ENCODE peak calls at places on chromosomes 16 and 17, in five cellular contexts. M is H1, N is GM12878, X is K562, B is HepG2. F is an unnamed sample.

GRCh38 chr16:70804153-70804728 is 3.3 kb upstream of the VAC14 start:
- DNase-seq in X (no peak), M (no peak), N (no peak), B (no peak), F (no peak)

GRCh38 chr17:29238133-29238850 is 8.4 kb upstream of the CRYBA1 start:
- DNase-seq in X (no peak), M (no peak), N (no peak), B (no peak), F (no peak)

GRCh38 chr17:77089118-77089477 is 51.7 kb upstream of the SEC14L1 start:
- DNase-seq in M (no peak), X (no peak), B (peak), N (no peak), F (no peak)

GRCh38 chr16:3536851-3537250 is 36.0 kb downstream of the CLUAP1 start:
- DNase-seq in M (no peak), X (no peak), B (no peak), N (no peak), F (no peak)

GRCh38 chr17:50879086-50879485 is 12.9 kb upstream of the TOB1 start:
- DNase-seq in X (no peak), N (no peak), B (no peak), M (no peak), F (no peak)

GRCh38 chr17:37702605-37703004 is 42.3 kb downstream of the HNF1B start:
- DNase-seq in B (no peak), M (no peak), X (no peak), N (no peak), F (no peak)

GRCh38 chr16:55892821-55893220 is 17.6 kb upstream of the CES5A start:
- DNase-seq in B (no peak), M (no peak), N (no peak), X (no peak), F (no peak)

GRCh38 chr17:3890082-3890892 is 2.6 kb downstream of the CAMKK1 start:
- DNase-seq in X (no peak), B (no peak), N (no peak), M (no peak), F (no peak)

GRCh38 chr16:77191259-77191969 is 424 bp downstream of the MON1B start:
- DNase-seq in M (no peak), B (no peak), X (peak), N (no peak), F (no peak)

GRCh38 chr17:61000911-61001310 is 323.3 kb downstream of the BCAS3 start:
- DNase-seq in X (peak), N (no peak), M (no peak), B (peak), F (no peak)

GRCh38 chr16:12083625-12084024 is 107.1 kb downstream of the SNX29 start:
- DNase-seq in M (no peak), N (no peak), B (no peak), X (no peak), F (no peak)

GRCh38 chr17:71677444-71677843 is 443.4 kb upstream of the SOX9 start:
- DNase-seq in X (no peak), N (no peak), B (no peak), M (no peak), F (no peak)

GRCh38 chr17:8121531-8122390 is 2.1 kb downstream of the HES7 start:
- DNase-seq in B (no peak), X (peak), M (no peak), N (no peak), F (peak)

GRCh38 chr16:64864232-64864803 is 257.5 kb downstream of the CDH11 start:
- DNase-seq in B (no peak), M (no peak), N (no peak), X (no peak), F (no peak)

GRCh38 chr16:6605490-6605889 is 727.2 kb upstream of the RBFOX1 start:
- DNase-seq in N (no peak), M (no peak), B (no peak), X (no peak), F (no peak)

GRCh38 chr17:33595783-33596182 is 302.7 kb upstream of the ASIC2 start:
- DNase-seq in X (no peak), M (no peak), N (no peak), B (no peak), F (no peak)

GRCh38 chr17:4901108-4901647 is 1.7 kb downstream of the CHRNE start:
- DNase-seq in B (no peak), M (no peak), X (no peak), N (no peak), F (no peak)

GRCh38 chr17:8557176-8557806 is 73.2 kb downstream of the MYH10 start:
- DNase-seq in N (no peak), M (no peak), X (no peak), B (no peak), F (no peak)

GRCh38 chr16:79613009-79613408 is 12.5 kb upstream of the MAF start:
- DNase-seq in X (no peak), M (no peak), B (no peak), N (no peak), F (no peak)

GRCh38 chr16:83586036-83586810 is 221.6 kb upstream of the HSBP1 start:
- DNase-seq in B (no peak), X (no peak), M (no peak), N (no peak), F (no peak)

GRCh38 chr17:77279448-77280303 is 138.9 kb downstream of the SEC14L1 start:
- DNase-seq in N (no peak), B (peak), X (peak), M (no peak), F (no peak)

GRCh38 chr16:14509675-14510132 is 120.4 kb downstream of the PARN start:
- DNase-seq in X (no peak), M (no peak), N (no peak), B (no peak), F (no peak)

GRCh38 chr16:89481556-89481955 is 8.8 kb downstream of the ANKRD11 start:
- DNase-seq in B (no peak), N (no peak), M (no peak), X (no peak), F (no peak)

GRCh38 chr17:41666336-41666680 is 22.4 kb upstream of the EIF1 start:
- DNase-seq in B (no peak), M (no peak), X (peak), N (peak), F (no peak)

GRCh38 chr16:48535831-48536599 is 74.0 kb downstream of the N4BP1 start:
- DNase-seq in X (no peak), B (peak), N (peak), M (no peak), F (no peak)

GRCh38 chr17:17896746-17897145 is 60.0 kb upstream of the SREBF1 start:
- DNase-seq in X (no peak), N (no peak), B (no peak), M (no peak), F (no peak)

GRCh38 chr16:69157189-69157588 is 24.7 kb downstream of the UTP4 start:
- DNase-seq in M (no peak), N (no peak), X (no peak), B (no peak), F (no peak)

GRCh38 chr17:2374549-2375285 is 26.1 kb downstream of the MNT start:
- DNase-seq in B (no peak), N (no peak), X (no peak), M (no peak), F (no peak)

GRCh38 chr17:65191805-65192740 is 54.9 kb downstream of the RGS9 start:
- DNase-seq in X (no peak), M (no peak), B (peak), N (no peak), F (no peak)

GRCh38 chr16:58280846-58281301 is 14.0 kb downstream of the PRSS54 start:
- DNase-seq in X (no peak), N (no peak), B (no peak), M (no peak), F (no peak)

GRCh38 chr16:4498546-4499195 is 22.5 kb downstream of the HMOX2 start:
- DNase-seq in B (no peak), M (no peak), N (no peak), X (no peak), F (no peak)

GRCh38 chr16:2535644-2536021 is 2.2 kb upstream of the PDPK1 start:
- DNase-seq in N (no peak), X (no peak), M (no peak), B (no peak), F (no peak)

GRCh38 chr16:9096416-9096952 is 5.0 kb downstream of the HAPSTR1 start:
- DNase-seq in M (no peak), N (no peak), X (no peak), B (no peak), F (no peak)

GRCh38 chr16:69703638-69704037 is 22.7 kb downstream of the NQO1 start:
- DNase-seq in B (no peak), M (no peak), X (no peak), N (no peak), F (no peak)

GRCh38 chr17:32519769-32520701 is 33.2 kb downstream of the CDK5R1 start:
- DNase-seq in B (peak), M (no peak), X (no peak), N (peak), F (no peak)
- TF ChIP-seq USF2 in B (no peak), M (no peak), X (no peak), N (no peak), F (no peak)

DNA sequence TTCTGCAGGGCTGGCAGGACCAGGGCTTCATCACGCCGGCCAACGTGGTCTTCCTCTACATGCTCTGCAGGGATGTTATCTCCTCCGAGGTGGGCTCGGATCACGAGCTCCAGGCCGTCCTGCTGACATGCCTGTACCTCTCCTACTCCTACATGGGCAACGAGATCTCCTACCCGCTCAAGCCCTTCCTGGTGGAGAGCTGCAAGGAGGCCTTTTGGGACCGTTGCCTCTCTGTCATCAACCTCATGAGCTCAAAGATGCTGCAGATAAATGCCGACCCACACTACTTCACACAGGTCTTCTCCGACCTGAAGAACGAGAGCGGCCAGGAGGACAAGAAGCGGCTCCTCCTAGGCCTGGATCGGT is 1.4 kb downstream of the CDK5R1 start:
- DNase-seq in M (no peak), N (no peak), X (no peak), B (no peak), F (no peak)
- TF ChIP-seq CREB1 in M (no peak), N (no peak), X (no peak), B (no peak), F (no peak)

DNA sequence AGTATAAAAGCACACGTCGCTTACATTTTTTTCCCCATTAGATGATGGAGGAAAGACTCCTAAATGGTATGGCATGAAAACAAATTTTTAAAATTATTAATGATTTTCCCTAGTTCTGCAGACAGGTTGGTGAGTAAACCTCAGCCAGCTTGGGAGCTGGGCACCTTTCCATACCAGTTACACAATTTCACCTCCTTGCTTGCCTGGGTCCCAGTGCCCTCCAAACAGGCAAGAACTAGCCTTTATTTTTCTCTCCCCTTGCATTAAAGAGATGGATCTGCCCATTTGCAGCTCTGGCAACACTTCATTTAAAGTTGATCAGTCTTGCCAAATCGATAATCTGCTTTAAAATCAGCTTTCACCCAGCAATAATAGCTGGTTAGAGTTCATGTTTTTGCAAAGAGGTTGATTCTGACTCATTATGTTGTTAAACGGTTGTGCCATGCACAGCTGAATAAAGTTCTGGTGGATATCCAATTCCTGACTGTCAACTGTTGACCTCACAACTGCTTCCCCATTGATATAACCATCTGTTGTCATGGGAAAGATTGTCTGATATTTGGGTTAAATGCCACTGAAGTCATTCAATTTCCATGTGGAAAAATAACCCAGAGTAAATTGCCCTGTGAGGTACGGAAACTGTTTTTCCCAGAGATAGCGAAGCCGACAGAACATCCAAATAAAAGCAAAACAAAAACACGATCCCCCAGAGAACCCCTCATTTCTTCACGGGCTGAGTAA is 1.3 kb downstream of the C17orf58 start:
- DNase-seq in X (no peak), M (no peak), N (no peak), B (no peak), F (no peak)
- TF ChIP-seq ATF2 in X (no peak), M (no peak), N (no peak), B (no peak), F (no peak)

GRCh38 chr16:86448306-86448705 is 62.0 kb upstream of the FOXF1 start:
- DNase-seq in X (no peak), N (no peak), B (no peak), M (no peak), F (no peak)
- TF ChIP-seq USF2 in X (no peak), N (no peak), B (no peak), M (no peak), F (no peak)

GRCh38 chr17:74408830-74409229 is 23.1 kb upstream of the GPRC5C start:
- DNase-seq in N (no peak), M (no peak), X (no peak), B (no peak), F (no peak)

GRCh38 chr17:74412581-74412980 is 19.3 kb upstream of the GPRC5C start:
- DNase-seq in N (no peak), M (no peak), B (no peak), X (no peak), F (no peak)

GRCh38 chr17:74407384-74407783 is 24.5 kb upstream of the GPRC5C start:
- DNase-seq in B (no peak), M (no peak), X (no peak), N (no peak), F (no peak)

GRCh38 chr17:74408262-74408661 is 23.6 kb upstream of the GPRC5C start:
- DNase-seq in X (peak), B (peak), M (no peak), N (no peak), F (no peak)

GRCh38 chr17:74410001-74410443 is 21.9 kb upstream of the GPRC5C start:
- DNase-seq in M (no peak), X (no peak), N (no peak), B (no peak), F (no peak)
- TF ChIP-seq CREB1 in M (no peak), X (no peak), N (no peak), B (no peak), F (no peak)

DNA sequence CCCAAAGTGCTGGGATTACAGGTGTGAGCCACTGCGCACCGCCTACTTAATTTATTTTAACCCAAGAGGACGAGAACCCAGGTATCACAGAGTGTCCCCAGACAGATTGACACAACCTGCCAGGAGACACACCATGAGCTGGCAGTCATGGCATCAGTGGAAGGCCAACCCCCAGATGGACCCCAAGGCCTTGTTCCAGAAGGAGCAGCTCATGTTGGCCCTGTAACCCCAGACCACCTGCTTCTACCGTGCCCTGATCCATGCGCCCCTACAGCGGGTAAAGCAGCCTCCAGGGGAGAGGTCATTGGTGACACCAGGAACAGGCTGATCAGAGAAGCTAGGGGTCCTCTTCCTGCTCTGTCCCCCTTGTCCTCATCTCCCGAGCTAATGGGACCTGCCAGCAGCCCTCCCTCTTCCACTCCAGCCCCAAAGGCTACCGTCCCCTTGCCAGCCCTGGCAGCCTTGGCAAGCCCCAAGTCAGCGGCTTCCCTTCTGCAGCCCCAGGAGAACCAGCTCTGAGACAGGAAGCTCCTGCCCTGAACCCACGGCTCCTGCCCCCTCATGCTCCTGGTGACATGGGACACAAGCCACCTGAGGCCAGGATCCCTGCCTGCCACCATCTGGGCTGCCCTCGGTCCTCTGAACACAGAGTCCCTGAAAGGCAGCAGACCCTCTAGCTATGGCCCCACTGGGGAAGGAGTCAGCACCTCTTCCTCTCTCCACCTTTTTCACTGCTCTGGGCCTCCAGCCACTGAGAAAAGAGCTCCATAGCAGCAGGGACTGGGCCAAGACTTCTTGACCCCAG is 6.3 kb downstream of the SULT1A1 start:
- DNase-seq in M (no peak), X (no peak), B (no peak), N (no peak), F (no peak)
- TF ChIP-seq ATF2 in M (no peak), X (no peak), B (no peak), N (no peak), F (no peak)

GRCh38 chr16:10933865-10934264 is 8.4 kb downstream of the DEXI start:
- DNase-seq in B (no peak), N (no peak), M (no peak), X (no peak), F (no peak)

GRCh38 chr16:10930755-10931093 is 11.5 kb downstream of the DEXI start:
- DNase-seq in B (no peak), X (no peak), M (no peak), N (no peak), F (no peak)

GRCh38 chr16:10932959-10933710 is 9.1 kb downstream of the DEXI start:
- DNase-seq in N (no peak), X (no peak), M (no peak), B (no peak), F (no peak)

GRCh38 chr16:10931133-10931532 is 11.1 kb downstream of the DEXI start:
- DNase-seq in X (no peak), B (no peak), M (no peak), N (no peak), F (no peak)

DNA sequence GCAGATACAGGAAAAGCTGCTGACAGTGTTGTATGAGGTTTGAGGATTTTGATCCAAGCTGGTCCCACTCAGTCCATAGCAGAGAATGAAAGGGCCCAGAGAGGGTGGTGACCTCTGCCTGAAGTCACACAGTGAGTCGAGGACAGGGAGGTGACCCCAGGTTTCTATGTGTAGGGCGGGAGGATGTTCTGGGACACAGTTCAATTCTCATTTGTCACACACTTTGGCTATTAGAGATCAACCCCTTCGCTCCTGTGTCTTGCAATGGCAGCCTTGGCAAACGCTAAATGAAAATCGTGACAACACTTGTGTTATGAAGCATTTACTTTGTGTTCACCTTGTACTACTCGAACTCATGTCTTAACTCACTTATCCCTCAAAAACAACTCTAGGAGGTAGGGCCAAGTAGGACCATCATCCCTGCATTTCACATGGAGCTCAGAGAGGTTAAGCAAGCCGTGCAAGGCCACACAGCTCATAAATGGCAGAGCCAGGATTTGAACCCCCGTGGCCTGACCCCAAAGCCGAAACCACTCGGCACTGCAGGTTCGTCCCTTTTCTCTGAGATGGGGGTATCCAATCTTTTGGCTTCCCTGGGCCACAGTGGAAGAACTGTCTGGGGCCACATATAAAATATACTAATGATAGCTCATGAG is 10.2 kb downstream of the DEXI start:
- DNase-seq in N (no peak), X (no peak), M (no peak), B (no peak), F (no peak)
- TF ChIP-seq USF2 in N (no peak), X (no peak), M (no peak), B (no peak), F (no peak)

DNA sequence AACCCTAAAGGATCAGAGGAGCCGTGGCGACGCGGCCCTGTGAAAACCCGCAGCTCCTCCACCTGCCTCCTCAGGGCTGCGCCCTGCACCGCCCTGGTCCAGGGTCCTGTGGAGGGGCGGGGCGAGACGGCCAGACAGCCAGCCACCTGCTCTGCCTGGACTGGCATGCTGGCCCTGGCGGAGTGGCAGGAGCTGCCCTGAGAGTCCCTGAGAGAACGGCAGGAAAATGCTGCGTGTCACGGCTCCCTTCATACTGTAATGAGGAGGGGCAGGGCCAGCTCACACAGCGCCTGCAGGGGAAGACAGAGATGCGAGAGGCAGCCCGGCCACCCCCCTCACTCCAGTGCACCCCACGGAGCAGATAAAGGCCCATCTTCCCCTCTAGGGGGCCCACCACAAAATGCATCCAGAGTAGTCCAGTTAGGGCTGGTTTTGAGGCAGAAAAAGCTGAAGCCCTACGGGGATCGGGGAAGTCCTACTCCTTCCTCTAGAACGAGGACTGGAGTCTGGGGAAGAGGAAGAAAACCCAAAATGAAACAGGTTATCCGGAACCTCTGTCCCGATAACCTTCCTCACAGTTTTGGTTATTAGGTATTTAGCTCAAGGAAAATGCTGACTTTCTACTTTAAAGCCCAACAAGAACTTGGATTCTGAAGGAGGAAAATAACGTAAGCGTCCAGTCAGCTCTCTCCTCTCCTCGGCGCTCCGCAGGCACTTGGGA is 97.6 kb upstream of the DNAH17 start:
- DNase-seq in N (no peak), B (no peak), M (no peak), X (no peak), F (peak)
- TF ChIP-seq CREB1 in N (no peak), B (no peak), M (no peak), X (no peak), F (no peak)

GRCh38 chr16:67271446-67271845 is 7.9 kb upstream of the PLEKHG4 start:
- DNase-seq in N (no peak), M (no peak), B (no peak), X (no peak), F (no peak)
- TF ChIP-seq ATF2 in N (no peak), M (no peak), B (no peak), X (no peak), F (no peak)